ENCODE peak calls at places on chromosome 6, in ten cellular contexts. K, H, R, N, A, Z, W, D, Y and P are unnamed samples.

GRCh38 chr6:13044390-13044789 is 283.9 kb downstream of the TBC1D7 start:
- DNase-seq in K (peak; percentile 6), R (no peak), N (no peak), D (no peak), Y (peak; percentile 61), H (no peak), W (no peak), A (no peak), Z (peak; percentile 41), P (no peak)

GRCh38 chr6:27502508-27503435 is 29.9 kb upstream of the ZNF184 start:
- DNase-seq in D (peak; percentile 63), R (peak; percentile 47), K (peak; percentile 59), N (peak; percentile 34), W (peak; percentile 86), Y (peak; percentile 75), H (no peak), A (peak; percentile 33), Z (peak; percentile 35), P (no peak)

GRCh38 chr6:26269406-26270120 is 95.4 kb upstream of the BTN3A2 start:
- DNase-seq in H (no peak), N (no peak), K (no peak), Y (no peak), A (no peak), Z (no peak), R (no peak), D (no peak), W (no peak), P (no peak)

GRCh38 chr6:24901698-24902328 is 33.9 kb downstream of the RIPOR2 start:
- DNase-seq in D (no peak), Y (no peak), K (no peak), R (no peak), A (no peak), H (no peak), Z (no peak), N (no peak), W (no peak), P (no peak)

GRCh38 chr6:2103644-2104523 is 141.5 kb downstream of the GMDS start:
- DNase-seq in Y (no peak), H (no peak), Z (peak; percentile 41), W (no peak), K (peak; percentile 52), N (no peak), A (no peak), D (no peak), R (no peak), P (no peak)

GRCh38 chr6:13593103-13593502 is 18.7 kb downstream of the SIRT5 start:
- DNase-seq in W (no peak), Z (no peak), K (peak; percentile 27), N (no peak), R (no peak), H (no peak), Y (no peak), A (no peak), D (no peak), P (no peak)

GRCh38 chr6:43843669-43844171 is 73.7 kb downstream of the VEGFA start:
- DNase-seq in H (no peak), R (no peak), K (no peak), N (no peak), Y (no peak), A (no peak), W (no peak), Z (no peak), D (no peak), P (no peak)

GRCh38 chr6:106889692-106890091 is 84.8 kb downstream of the CD24 start:
- DNase-seq in D (no peak), Z (no peak), N (no peak), H (no peak), R (no peak), K (no peak), Y (no peak), A (no peak), W (no peak), P (no peak)

GRCh38 chr6:123784330-123784729 is 19.3 kb upstream of the NKAIN2 start:
- DNase-seq in W (no peak), H (no peak), A (no peak), D (no peak), N (no peak), R (no peak), K (no peak), Z (no peak), Y (no peak), P (no peak)

GRCh38 chr6:105326216-105326615 is 76.7 kb downstream of the PREP start:
- DNase-seq in Y (no peak), Z (no peak), W (no peak), K (peak; percentile 80), R (no peak), D (no peak), N (peak; percentile 33), H (no peak), A (no peak), P (no peak)

GRCh38 chr6:42120895-42121865 is 21.2 kb downstream of the C6orf132 start:
- DNase-seq in N (no peak), K (peak; percentile 18), Y (no peak), W (no peak), A (no peak), R (no peak), Z (peak; percentile 78), H (no peak), D (no peak), P (no peak)

GRCh38 chr6:125262026-125263013 is 39.4 kb downstream of the HDDC2 start:
- DNase-seq in W (no peak), K (no peak), R (no peak), H (no peak), D (no peak), N (no peak), A (no peak), Z (peak; percentile 78), Y (no peak), P (no peak)

GRCh38 chr6:34608321-34609091 is 52.4 kb upstream of the SPDEF start:
- DNase-seq in W (no peak), R (no peak), H (no peak), D (no peak), A (no peak), Y (no peak), N (no peak), Z (no peak), K (peak; percentile 36), P (no peak)

GRCh38 chr6:145028144-145028818 is 707.0 kb downstream of the EPM2A start:
- DNase-seq in N (no peak), H (no peak), K (peak; percentile 11), W (peak; percentile 13), Z (peak; percentile 43), Y (no peak), R (no peak), A (no peak), D (no peak), P (no peak)

GRCh38 chr6:90496191-90496590 is 90.7 kb downstream of the MAP3K7 start:
- DNase-seq in Z (no peak), H (no peak), N (no peak), K (no peak), R (no peak), D (no peak), W (no peak), Y (no peak), A (no peak), P (no peak)

GRCh38 chr6:14117158-14118090 is at the start of gene CD83:
- DNase-seq in A (peak; percentile 88), D (peak; percentile 80), N (peak; percentile 77), H (peak; percentile 24), Z (peak; percentile 97), K (peak; percentile 37), R (peak; percentile 70), W (peak; percentile 76), Y (peak; percentile 69), P (peak; percentile 77)

GRCh38 chr6:136319732-136320131 is 30.1 kb upstream of the BCLAF1 start:
- DNase-seq in D (no peak), N (no peak), W (no peak), A (no peak), Z (no peak), K (no peak), H (no peak), Y (no peak), R (no peak), P (no peak)

GRCh38 chr6:169589293-169589692 is 112.5 kb downstream of the WDR27 start:
- DNase-seq in Z (no peak), N (no peak), R (no peak), W (peak; percentile 21), K (peak; percentile 69), D (peak; percentile 34), Y (no peak), A (no peak), H (no peak), P (no peak)

GRCh38 chr6:160139420-160139851 is 17.8 kb downstream of the SLC22A1 start:
- DNase-seq in W (no peak), R (no peak), K (peak; percentile 94), N (no peak), Z (peak; percentile 77), D (no peak), Y (no peak), H (no peak), A (no peak), P (no peak)

GRCh38 chr6:87907521-87907920 is 140.1 kb upstream of the SPACA1 start:
- DNase-seq in W (no peak), Z (peak; percentile 65), H (no peak), K (peak; percentile 72), N (no peak), Y (no peak), D (no peak), A (no peak), R (no peak), P (no peak)

GRCh38 chr6:134936927-134937326 is 13.0 kb downstream of the ALDH8A1 start:
- DNase-seq in A (no peak), K (peak; percentile 86), Y (no peak), H (no peak), W (no peak), Z (peak; percentile 63), D (no peak), R (no peak), N (no peak), P (no peak)

GRCh38 chr6:36345681-36346417 is 9.2 kb upstream of the BNIP5 start:
- DNase-seq in N (no peak), H (no peak), A (no peak), W (no peak), Y (peak; percentile 75), K (peak; percentile 32), R (no peak), Z (no peak), D (no peak), P (no peak)

GRCh38 chr6:111555041-111555440 is 50.6 kb downstream of the TRAF3IP2 start:
- DNase-seq in K (no peak), H (no peak), A (no peak), Z (peak; percentile 77), D (no peak), R (no peak), W (no peak), N (no peak), Y (no peak), P (no peak)

GRCh38 chr6:155128971-155129370 is 133.9 kb downstream of the TIAM2 start:
- DNase-seq in D (no peak), K (no peak), A (no peak), W (no peak), R (no peak), N (no peak), H (no peak), Z (peak; percentile 47), Y (no peak), P (no peak)

GRCh38 chr6:90374201-90374600 is 77.6 kb upstream of the BACH2 start:
- DNase-seq in W (no peak), Z (no peak), R (no peak), Y (no peak), K (no peak), D (no peak), N (no peak), H (no peak), A (no peak), P (no peak)

GRCh38 chr6:10643214-10643641 is 51.2 kb downstream of the C6orf52 start:
- DNase-seq in H (no peak), D (no peak), K (peak; percentile 18), Z (no peak), W (no peak), Y (no peak), N (no peak), A (no peak), R (no peak), P (no peak)

GRCh38 chr6:28747631-28748157 is 176.1 kb downstream of the TRIM27 start:
- DNase-seq in H (no peak), D (no peak), Y (peak; percentile 93), A (no peak), Z (peak; percentile 40), N (no peak), K (peak; percentile 61), W (no peak), R (no peak), P (no peak)